ENCODE peak calls at places on chromosome 5, in six cellular contexts. One of them, this sample, is unnamed.

GRCh38 chr5:14739538-14739937 is 75.0 kb downstream of the OTULIN start:
- DNase-seq in body of pancreas: no peak
- DNase-seq in HCT116: no peak
- DNase-seq in stomach: no peak
- DNase-seq in testis: no peak
- DNase-seq in NB4: no peak
- DNase-seq in this sample: no peak

GRCh38 chr5:112186401-112186990 is 232.6 kb downstream of the EPB41L4A start:
- DNase-seq in body of pancreas: no peak
- DNase-seq in HCT116: peak
- DNase-seq in stomach: no peak
- DNase-seq in testis: peak
- DNase-seq in NB4: peak
- DNase-seq in this sample: peak

GRCh38 chr5:131769961-131770360 is 26.9 kb downstream of the FNIP1 start:
- DNase-seq in body of pancreas: no peak
- DNase-seq in HCT116: no peak
- DNase-seq in stomach: no peak
- DNase-seq in testis: no peak
- DNase-seq in NB4: no peak
- DNase-seq in this sample: no peak

GRCh38 chr5:115686692-115687054 is 60.8 kb upstream of the TMED7 start:
- DNase-seq in body of pancreas: no peak
- DNase-seq in HCT116: no peak
- DNase-seq in stomach: no peak
- DNase-seq in testis: no peak
- DNase-seq in NB4: no peak
- DNase-seq in this sample: no peak

GRCh38 chr5:140402258-140403074 is 833 bp downstream of the ANKHD1 start:
- DNase-seq in body of pancreas: peak
- DNase-seq in HCT116: no peak
- DNase-seq in stomach: peak
- DNase-seq in testis: peak
- DNase-seq in NB4: peak
- DNase-seq in this sample: peak

GRCh38 chr5:179860301-179860700 is 1.7 kb upstream of the MRNIP start:
- DNase-seq in body of pancreas: no peak
- DNase-seq in HCT116: no peak
- DNase-seq in stomach: no peak
- DNase-seq in testis: no peak
- DNase-seq in NB4: no peak
- DNase-seq in this sample: no peak

GRCh38 chr5:1946776-1947175 is 64.1 kb upstream of the IRX4 start:
- DNase-seq in body of pancreas: no peak
- DNase-seq in HCT116: no peak
- DNase-seq in stomach: no peak
- DNase-seq in testis: no peak
- DNase-seq in NB4: no peak
- DNase-seq in this sample: no peak

GRCh38 chr5:124421584-124421983 is 324.9 kb downstream of the ZNF608 start:
- DNase-seq in body of pancreas: no peak
- DNase-seq in HCT116: no peak
- DNase-seq in stomach: no peak
- DNase-seq in testis: no peak
- DNase-seq in NB4: no peak
- DNase-seq in this sample: no peak

GRCh38 chr5:124881333-124881732 is 134.9 kb upstream of the ZNF608 start:
- DNase-seq in body of pancreas: no peak
- DNase-seq in HCT116: no peak
- DNase-seq in stomach: no peak
- DNase-seq in testis: no peak
- DNase-seq in NB4: no peak
- DNase-seq in this sample: no peak

GRCh38 chr5:100614308-100614707 is 79.1 kb downstream of the FAM174A start:
- DNase-seq in body of pancreas: no peak
- DNase-seq in HCT116: no peak
- DNase-seq in stomach: no peak
- DNase-seq in testis: no peak
- DNase-seq in NB4: no peak
- DNase-seq in this sample: no peak

GRCh38 chr5:145350501-145350900 is 484.6 kb downstream of the PRELID2 start:
- DNase-seq in body of pancreas: no peak
- DNase-seq in HCT116: no peak
- DNase-seq in stomach: no peak
- DNase-seq in testis: no peak
- DNase-seq in NB4: no peak
- DNase-seq in this sample: no peak

GRCh38 chr5:170292509-170292908 is 5.1 kb downstream of the LCP2 start:
- DNase-seq in body of pancreas: no peak
- DNase-seq in HCT116: no peak
- DNase-seq in stomach: no peak
- DNase-seq in testis: no peak
- DNase-seq in NB4: no peak
- DNase-seq in this sample: no peak

GRCh38 chr5:175677571-175677970 is 19.7 kb downstream of the HRH2 start:
- DNase-seq in body of pancreas: no peak
- DNase-seq in HCT116: no peak
- DNase-seq in stomach: no peak
- DNase-seq in testis: no peak
- DNase-seq in NB4: no peak
- DNase-seq in this sample: no peak

GRCh38 chr5:97231025-97231636 is 48.1 kb upstream of the RIOK2 start:
- DNase-seq in body of pancreas: peak
- DNase-seq in HCT116: peak
- DNase-seq in stomach: no peak
- DNase-seq in testis: peak
- DNase-seq in NB4: peak
- DNase-seq in this sample: peak

GRCh38 chr5:121628783-121629182 is 222.9 kb upstream of the FTMT start:
- DNase-seq in body of pancreas: no peak
- DNase-seq in HCT116: no peak
- DNase-seq in stomach: no peak
- DNase-seq in testis: no peak
- DNase-seq in NB4: no peak
- DNase-seq in this sample: peak

GRCh38 chr5:60487885-60488425 is 212.0 kb downstream of the DEPDC1B start:
- DNase-seq in body of pancreas: peak
- DNase-seq in HCT116: no peak
- DNase-seq in stomach: peak
- DNase-seq in testis: no peak
- DNase-seq in NB4: no peak
- DNase-seq in this sample: no peak

GRCh38 chr5:35089688-35090314 is 42.1 kb upstream of the AGXT2 start:
- DNase-seq in body of pancreas: peak
- DNase-seq in HCT116: peak
- DNase-seq in stomach: peak
- DNase-seq in testis: peak
- DNase-seq in NB4: peak
- DNase-seq in this sample: peak

GRCh38 chr5:41835625-41836024 is 34.6 kb downstream of the OXCT1 start:
- DNase-seq in body of pancreas: no peak
- DNase-seq in HCT116: peak
- DNase-seq in stomach: no peak
- DNase-seq in testis: no peak
- DNase-seq in NB4: peak
- DNase-seq in this sample: no peak

GRCh38 chr5:151093476-151093889 is 12.6 kb upstream of the TNIP1 start:
- DNase-seq in body of pancreas: no peak
- DNase-seq in HCT116: no peak
- DNase-seq in stomach: no peak
- DNase-seq in testis: no peak
- DNase-seq in NB4: peak
- DNase-seq in this sample: no peak

GRCh38 chr5:31680528-31680927 is 41.6 kb downstream of the PDZD2 start:
- DNase-seq in body of pancreas: peak
- DNase-seq in HCT116: no peak
- DNase-seq in stomach: no peak
- DNase-seq in testis: peak
- DNase-seq in NB4: no peak
- DNase-seq in this sample: no peak

GRCh38 chr5:38258319-38259061 is at the start of gene EGFLAM:
- DNase-seq in body of pancreas: peak
- DNase-seq in HCT116: no peak
- DNase-seq in stomach: no peak
- DNase-seq in testis: peak
- DNase-seq in NB4: peak
- DNase-seq in this sample: no peak

GRCh38 chr5:140011297-140011802 is 31.7 kb downstream of the NRG2 start:
- DNase-seq in body of pancreas: peak
- DNase-seq in HCT116: no peak
- DNase-seq in stomach: no peak
- DNase-seq in testis: no peak
- DNase-seq in NB4: peak
- DNase-seq in this sample: no peak

GRCh38 chr5:157747173-157747758 is 3.8 kb downstream of the LSM11 start:
- DNase-seq in body of pancreas: no peak
- DNase-seq in HCT116: no peak
- DNase-seq in stomach: no peak
- DNase-seq in testis: no peak
- DNase-seq in NB4: no peak
- DNase-seq in this sample: no peak

GRCh38 chr5:157745041-157745456 is 1.5 kb downstream of the LSM11 start:
- DNase-seq in body of pancreas: no peak
- DNase-seq in HCT116: no peak
- DNase-seq in stomach: no peak
- DNase-seq in testis: no peak
- DNase-seq in NB4: no peak
- DNase-seq in this sample: no peak

GRCh38 chr5:157743163-157744054 is at the start of gene LSM11:
- DNase-seq in body of pancreas: peak
- DNase-seq in HCT116: peak
- DNase-seq in stomach: peak
- DNase-seq in testis: peak
- DNase-seq in NB4: peak
- DNase-seq in this sample: peak

GRCh38 chr5:157747766-157748700 is 4.5 kb downstream of the LSM11 start:
- DNase-seq in body of pancreas: no peak
- DNase-seq in HCT116: no peak
- DNase-seq in stomach: no peak
- DNase-seq in testis: no peak
- DNase-seq in NB4: no peak
- DNase-seq in this sample: no peak

DNA sequence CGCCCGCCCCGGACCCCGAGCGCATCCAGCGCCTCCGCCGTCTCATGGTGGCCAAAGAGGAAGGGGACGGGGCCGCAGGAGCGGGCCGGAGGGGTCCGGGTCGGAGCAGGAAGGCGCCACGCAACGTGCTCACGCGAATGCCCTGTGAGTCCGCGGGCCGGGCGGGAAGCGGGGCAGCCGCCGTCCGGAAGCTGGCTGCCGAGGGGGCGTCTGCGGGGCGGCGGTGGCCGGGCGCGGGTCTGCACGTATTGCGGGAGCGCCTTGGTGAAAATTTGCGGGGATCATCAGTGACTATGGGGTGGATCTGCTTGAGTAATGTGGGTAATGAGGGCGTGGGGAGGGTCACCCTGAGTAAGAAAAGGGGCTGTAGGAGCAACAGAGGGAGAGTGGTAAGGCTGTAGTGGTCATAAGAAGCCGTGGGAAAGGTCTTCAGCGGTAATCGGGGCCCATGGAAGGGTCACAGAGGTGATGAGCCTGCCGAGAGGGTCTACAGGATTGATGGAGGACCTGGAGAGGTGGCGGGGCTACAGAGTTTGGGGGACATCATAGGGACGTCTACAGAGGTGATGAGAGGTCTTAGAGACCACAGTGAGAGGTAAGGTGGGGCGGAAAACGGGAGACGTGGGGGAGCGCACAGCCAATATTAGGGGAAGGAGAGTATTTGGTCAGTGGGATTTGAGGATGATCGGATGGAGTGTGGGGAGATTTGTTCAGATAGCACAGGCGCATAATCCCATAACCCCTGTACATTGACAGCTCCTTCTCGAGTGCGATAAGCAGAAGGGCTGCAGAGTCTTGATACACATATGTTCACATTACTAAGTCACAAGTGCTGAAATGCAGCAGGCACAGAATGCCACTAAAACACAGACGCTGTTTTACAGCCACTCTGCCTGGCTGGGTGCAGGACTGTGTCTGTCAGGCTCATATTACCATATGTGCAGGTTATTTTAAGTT is 821 bp downstream of the LSM11 start:
- DNase-seq in body of pancreas: peak
- DNase-seq in HCT116: no peak
- DNase-seq in stomach: no peak
- DNase-seq in testis: no peak
- DNase-seq in NB4: peak
- DNase-seq in this sample: peak
- TF ChIP-seq POLR2A in body of pancreas: no peak
- TF ChIP-seq POLR2A in HCT116: no peak
- TF ChIP-seq POLR2A in stomach: no peak
- TF ChIP-seq POLR2A in testis: no peak
- TF ChIP-seq POLR2A in NB4: no peak
- TF ChIP-seq POLR2A in this sample: peak

GRCh38 chr5:141557681-141558136 is 61.1 kb downstream of the DIAPH1 start:
- DNase-seq in body of pancreas: peak
- DNase-seq in HCT116: peak
- DNase-seq in stomach: peak
- DNase-seq in testis: peak
- DNase-seq in NB4: peak
- DNase-seq in this sample: peak
- TF ChIP-seq POLR2A in body of pancreas: no peak
- TF ChIP-seq POLR2A in HCT116: no peak
- TF ChIP-seq POLR2A in stomach: no peak
- TF ChIP-seq POLR2A in testis: no peak
- TF ChIP-seq POLR2A in NB4: no peak
- TF ChIP-seq POLR2A in this sample: no peak

DNA sequence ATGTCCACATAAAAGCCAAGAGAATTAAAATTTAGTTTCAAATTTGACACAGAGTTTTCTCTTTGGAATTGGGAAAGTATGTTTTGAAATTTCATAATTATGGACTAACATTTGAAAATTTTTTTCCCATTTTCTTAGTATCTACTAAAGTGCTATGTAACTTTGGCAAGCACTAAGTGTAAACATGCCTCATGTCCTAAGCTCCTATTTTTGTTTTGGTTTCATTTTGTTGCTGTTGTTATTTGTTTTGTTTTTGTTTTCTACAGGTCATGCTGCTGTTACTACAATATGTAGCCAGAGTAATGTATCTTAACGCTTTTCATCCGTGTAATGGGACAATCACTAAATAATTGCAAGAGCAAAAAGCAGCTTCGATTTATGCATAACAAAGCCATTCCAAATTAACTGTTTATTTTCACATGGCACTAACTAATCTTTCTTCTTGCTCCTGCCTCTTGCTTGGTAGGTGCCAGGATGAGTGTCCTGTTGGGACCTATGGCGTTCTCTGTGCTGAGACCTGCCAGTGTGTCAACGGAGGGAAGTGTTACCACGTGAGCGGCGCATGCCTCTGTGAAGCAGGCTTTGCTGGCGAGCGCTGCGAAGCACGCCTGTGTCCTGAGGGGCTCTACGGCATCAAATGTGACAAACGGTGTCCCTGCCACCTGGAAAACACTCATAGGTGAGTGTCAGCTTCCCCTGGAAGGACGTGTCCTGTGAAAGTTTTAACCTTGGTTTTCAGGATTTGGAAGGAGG is 107.3 kb upstream of the PRRC1 start:
- DNase-seq in body of pancreas: no peak
- DNase-seq in HCT116: no peak
- DNase-seq in stomach: no peak
- DNase-seq in testis: no peak
- DNase-seq in NB4: no peak
- DNase-seq in this sample: no peak
- TF ChIP-seq POLR2A in body of pancreas: no peak
- TF ChIP-seq POLR2A in HCT116: no peak
- TF ChIP-seq POLR2A in stomach: no peak
- TF ChIP-seq POLR2A in testis: no peak
- TF ChIP-seq POLR2A in NB4: no peak
- TF ChIP-seq POLR2A in this sample: no peak

GRCh38 chr5:160287378-160288051 is 24.8 kb downstream of the CCNJL start:
- DNase-seq in body of pancreas: peak
- DNase-seq in HCT116: no peak
- DNase-seq in stomach: peak
- DNase-seq in testis: peak
- DNase-seq in NB4: no peak
- DNase-seq in this sample: no peak
- TF ChIP-seq POLR2A in body of pancreas: no peak
- TF ChIP-seq POLR2A in HCT116: no peak
- TF ChIP-seq POLR2A in stomach: no peak
- TF ChIP-seq POLR2A in testis: no peak
- TF ChIP-seq POLR2A in NB4: no peak
- TF ChIP-seq POLR2A in this sample: no peak